ENCODE peak calls at places on chromosomes 1 and 21, in six cellular contexts. Z is mesenchymal stem cell; E is CD8-positive, alpha-beta memory T cell; F is uterus; U is fibroblast of lung; T is aorta. Q is an unnamed sample. For H3K9me3 and H3K36me3, the result is how much of the 10 kb centered on the place peaks cover.

GRCh38 chr1:236156512-236157208 is 14.3 kb downstream of the GPR137B start:
- DNase-seq in E (no peak), T (peak), F (no peak), Z (no peak), U (no peak), Q (no peak)

GRCh38 chr1:101022294-101022693 is 3.3 kb downstream of the DPH5 start:
- DNase-seq in U (peak), Z (peak), E (no peak), F (no peak), T (no peak), Q (no peak)

GRCh38 chr1:222299524-222299923 is 248.4 kb downstream of the HHIPL2 start:
- DNase-seq in F (no peak), E (no peak), Z (no peak), T (no peak), U (no peak), Q (no peak)

GRCh38 chr1:21537511-21537931 is 28.3 kb downstream of the ALPL start:
- DNase-seq in U (no peak), Z (no peak), T (no peak), E (no peak), F (no peak), Q (no peak)

GRCh38 chr1:177847843-177848242 is 122.0 kb downstream of the SEC16B start:
- DNase-seq in U (peak), E (no peak), T (no peak), F (no peak), Z (peak), Q (peak)

GRCh38 chr1:113538225-113538624 is 147.9 kb downstream of the MAGI3 start:
- DNase-seq in U (no peak), E (no peak), F (no peak), T (no peak), Z (no peak), Q (peak)

GRCh38 chr1:7912743-7913557 is 27.7 kb downstream of the TNFRSF9 start:
- DNase-seq in E (no peak), F (no peak), U (no peak), Z (no peak), T (no peak), Q (no peak)

GRCh38 chr1:235646463-235646862 is 3.1 kb downstream of the GNG4 start:
- DNase-seq in T (no peak), E (no peak), U (no peak), Z (no peak), F (no peak), Q (no peak)

GRCh38 chr1:228004331-228004871 is 2.4 kb upstream of the WNT3A start:
- DNase-seq in Z (no peak), T (no peak), E (no peak), F (peak), U (no peak), Q (no peak)

GRCh38 chr21:27764056-27764455 is 797.2 kb upstream of the ADAMTS5 start:
- DNase-seq in Z (no peak), E (no peak), T (no peak), F (no peak), U (peak), Q (no peak)

GRCh38 chr21:27772816-27773215 is 805.9 kb upstream of the ADAMTS5 start:
- DNase-seq in Z (no peak), U (no peak), F (no peak), T (no peak), E (no peak), Q (peak)

GRCh38 chr21:27771938-27772505 is 805.1 kb upstream of the ADAMTS5 start:
- DNase-seq in T (no peak), F (no peak), E (no peak), Z (no peak), U (no peak), Q (no peak)

GRCh38 chr21:27769763-27770162 is 802.9 kb upstream of the ADAMTS5 start:
- DNase-seq in T (no peak), F (no peak), U (no peak), Z (no peak), E (no peak), Q (no peak)
- H3K9me3 ChIP-seq in T (under half), F (under half), U (under half), Z (under half), E (under half), Q (under half)

DNA sequence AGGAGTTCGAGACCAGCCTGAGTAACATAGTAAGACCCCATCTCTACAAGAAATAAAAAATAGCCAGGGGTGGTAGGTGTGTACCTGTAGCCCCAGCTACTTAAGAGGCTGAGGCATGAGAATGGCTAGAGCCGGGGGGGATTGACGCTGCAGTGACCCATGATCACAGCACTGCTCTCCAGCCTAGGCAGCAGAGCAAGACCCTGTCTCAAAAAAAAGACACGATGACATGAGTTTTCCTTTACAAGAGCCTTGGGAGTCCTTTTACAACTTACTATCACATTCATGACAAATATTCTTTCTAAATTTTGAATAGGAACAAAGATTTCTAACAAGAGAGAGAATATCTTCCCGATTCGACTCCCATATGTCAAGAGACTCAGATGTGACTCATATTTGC is 3.3 kb upstream of the BRWD1 start:
- DNase-seq in U (no peak), Z (no peak), E (no peak), F (no peak), T (no peak), Q (no peak)
- H3K36me3 ChIP-seq in U (under half), Z (under half), E (under half), F (under half), T (under half), Q (under half)

GRCh38 chr1:179030683-179031082 is 5.0 kb downstream of the FAM20B start:
- DNase-seq in E (no peak), U (no peak), Z (no peak), T (no peak), F (no peak), Q (no peak)
- H3K9me3 ChIP-seq in E (under half), U (under half), Z (under half), T (under half), F (under half), Q (under half)

GRCh38 chr1:43975249-43975961 is 645 bp downstream of the ATP6V0B start:
- DNase-seq in E (peak), Z (peak), F (peak), U (no peak), T (peak), Q (peak)
- H3K36me3 ChIP-seq in E (under half), Z (half or more), F (under half), U (under half), T (under half), Q (under half)

GRCh38 chr1:102083186-102083585 is 86.5 kb upstream of the OLFM3 start:
- DNase-seq in U (no peak), Z (no peak), E (no peak), T (no peak), F (no peak), Q (no peak)

GRCh38 chr1:102085896-102086295 is 89.2 kb upstream of the OLFM3 start:
- DNase-seq in U (no peak), T (no peak), E (no peak), F (no peak), Z (no peak), Q (no peak)

GRCh38 chr1:102089791-102090190 is 93.1 kb upstream of the OLFM3 start:
- DNase-seq in U (no peak), Z (no peak), F (no peak), E (no peak), T (no peak), Q (no peak)

GRCh38 chr1:102084771-102085535 is 88.2 kb upstream of the OLFM3 start:
- DNase-seq in E (no peak), F (no peak), Z (no peak), T (no peak), U (no peak), Q (no peak)
- H3K9me3 ChIP-seq in E (under half), F (under half), Z (under half), T (under half), U (under half), Q (under half)